ENCODE peak calls at places on chromosomes 7 and 10, in seven cellular contexts. H is uterus, G is trophoblast cell, B is fibroblast of lung, W is WERI-Rb-1, Y is heart left ventricle, K is AG04450. Z is an unnamed sample. For H3K9me3 and H3K27me3, the result is how much of the 10 kb centered on the place peaks cover.

GRCh38 chr10:11358923-11359560 is 252.4 kb downstream of the USP6NL start:
- DNase-seq in H (no peak), G (no peak), B (no peak), W (no peak), Y (no peak), K (no peak), Z (no peak)

GRCh38 chr10:86744067-86744725 is 12.2 kb upstream of the BMPR1A start:
- DNase-seq in H (no peak), G (no peak), B (peak), W (no peak), Y (no peak), K (no peak), Z (no peak)

GRCh38 chr7:89623018-89623672 is 531.1 kb upstream of the STEAP1 start:
- DNase-seq in H (no peak), G (peak), B (peak), W (peak), Y (no peak), K (no peak), Z (no peak)

GRCh38 chr10:89207801-89208551 is 859 bp upstream of the CH25H start:
- DNase-seq in H (peak), G (no peak), B (no peak), W (peak), Y (peak), K (no peak), Z (peak)

GRCh38 chr10:51156913-51157312 is 82.6 kb downstream of the PRKG1 start:
- DNase-seq in H (no peak), G (no peak), B (peak), W (no peak), Y (no peak), K (no peak), Z (peak)

GRCh38 chr10:84348431-84348830 is 20.0 kb downstream of the CCSER2 start:
- DNase-seq in H (no peak), G (no peak), B (no peak), W (no peak), Y (no peak), K (no peak), Z (peak)

GRCh38 chr10:85402541-85402940 is 964.1 kb downstream of the GRID1 start:
- DNase-seq in H (no peak), G (no peak), B (no peak), W (no peak), Y (no peak), K (no peak), Z (no peak)

GRCh38 chr7:75807452-75807851 is 6.2 kb downstream of the CCL24 start:
- DNase-seq in H (no peak), G (no peak), B (no peak), W (no peak), Y (no peak), K (no peak), Z (no peak)

GRCh38 chr7:107789647-107790046 is 13.4 kb downstream of the SLC26A3 start:
- DNase-seq in H (no peak), G (no peak), B (no peak), W (no peak), Y (no peak), K (no peak), Z (no peak)

GRCh38 chr7:90999989-91000979 is 263.9 kb upstream of the FZD1 start:
- DNase-seq in H (no peak), G (no peak), B (peak), W (no peak), Y (no peak), K (peak), Z (no peak)

GRCh38 chr7:90569368-90569767 is 26.8 kb upstream of the CDK14 start:
- DNase-seq in H (no peak), G (no peak), B (no peak), W (no peak), Y (no peak), K (no peak), Z (no peak)

GRCh38 chr10:17562572-17562971 is 54.6 kb downstream of the HACD1 start:
- DNase-seq in H (no peak), G (no peak), B (peak), W (no peak), Y (no peak), K (peak), Z (peak)

GRCh38 chr7:125823538-125823937 is 893.9 kb upstream of the POT1 start:
- DNase-seq in H (no peak), G (no peak), B (no peak), W (no peak), Y (no peak), K (no peak), Z (no peak)

GRCh38 chr10:71213127-71213616 is 802 bp downstream of the UNC5B start:
- DNase-seq in H (peak), G (peak), B (peak), W (peak), Y (peak), K (no peak), Z (peak)

GRCh38 chr7:139889186-139889871 is 60.3 kb downstream of the TBXAS1 start:
- DNase-seq in H (no peak), G (no peak), B (no peak), W (peak), Y (no peak), K (no peak), Z (no peak)

GRCh38 chr10:10788761-10789160 is 228.9 kb upstream of the CELF2 start:
- DNase-seq in H (no peak), G (no peak), B (no peak), W (no peak), Y (no peak), K (no peak), Z (peak)

GRCh38 chr7:4841007-4841784 is 20.6 kb downstream of the PAPOLB start:
- DNase-seq in H (no peak), G (no peak), B (no peak), W (no peak), Y (no peak), K (no peak), Z (no peak)

GRCh38 chr10:112336556-112337201 is 37.2 kb upstream of the ACSL5 start:
- DNase-seq in H (no peak), G (no peak), B (no peak), W (no peak), Y (no peak), K (no peak), Z (no peak)

GRCh38 chr10:70885485-70885884 is 2.9 kb downstream of the PCBD1 start:
- DNase-seq in H (no peak), G (no peak), B (no peak), W (no peak), Y (no peak), K (no peak), Z (no peak)

GRCh38 chr10:102850025-102850518 is 4.0 kb upstream of the BORCS7 start:
- DNase-seq in H (no peak), G (peak), B (no peak), W (no peak), Y (no peak), K (no peak), Z (no peak)

GRCh38 chr7:103573479-103574058 is 127.6 kb upstream of the SLC26A5 start:
- DNase-seq in H (no peak), G (no peak), B (peak), W (no peak), Y (no peak), K (no peak), Z (no peak)

GRCh38 chr10:13684813-13685511 is 98.2 kb downstream of the PRPF18 start:
- DNase-seq in H (no peak), G (no peak), B (peak), W (no peak), Y (no peak), K (no peak), Z (no peak)

GRCh38 chr10:12181065-12181775 is 14.5 kb downstream of the NUDT5 start:
- DNase-seq in H (no peak), G (no peak), B (no peak), W (no peak), Y (no peak), K (no peak), Z (no peak)

GRCh38 chr7:1397491-1398327 is 61.6 kb downstream of the MICALL2 start:
- DNase-seq in H (no peak), G (peak), B (peak), W (no peak), Y (no peak), K (no peak), Z (peak)

GRCh38 chr10:71687077-71687476 is 32.5 kb downstream of the C10orf105 start:
- DNase-seq in H (no peak), G (no peak), B (no peak), W (no peak), Y (no peak), K (no peak), Z (peak)

GRCh38 chr10:18710201-18710653 is 51.0 kb downstream of the ARL5B start:
- DNase-seq in H (no peak), G (no peak), B (no peak), W (no peak), Y (no peak), K (no peak), Z (no peak)

GRCh38 chr7:73801577-73801976 is 29.2 kb upstream of the CLDN4 start:
- DNase-seq in H (no peak), G (no peak), B (no peak), W (no peak), Y (no peak), K (no peak), Z (no peak)

GRCh38 chr10:110059965-110060364 is 52.2 kb downstream of the ADD3 start:
- DNase-seq in H (no peak), G (no peak), B (peak), W (no peak), Y (no peak), K (no peak), Z (no peak)

GRCh38 chr7:140160308-140160707 is 16.5 kb downstream of the KDM7A start:
- DNase-seq in H (no peak), G (no peak), B (no peak), W (no peak), Y (no peak), K (no peak), Z (no peak)

GRCh38 chr10:76946268-76946667 is 691.3 kb downstream of the KCNMA1 start:
- DNase-seq in H (no peak), G (no peak), B (peak), W (no peak), Y (no peak), K (no peak), Z (peak)

GRCh38 chr7:15989194-15989593 is 302.7 kb upstream of the MEOX2 start:
- DNase-seq in H (no peak), G (no peak), B (no peak), W (no peak), Y (no peak), K (no peak), Z (no peak)

GRCh38 chr10:35650894-35651293 is 8.8 kb upstream of the FZD8 start:
- DNase-seq in H (no peak), G (no peak), B (no peak), W (no peak), Y (no peak), K (no peak), Z (no peak)

GRCh38 chr10:103598654-103599115 is 105.2 kb downstream of the NEURL1 start:
- DNase-seq in H (peak), G (peak), B (peak), W (peak), Y (no peak), K (peak), Z (peak)

GRCh38 chr10:73577788-73578187 is 13.4 kb downstream of the USP54 start:
- DNase-seq in H (peak), G (peak), B (peak), W (no peak), Y (peak), K (no peak), Z (peak)
- H3K4me3 ChIP-seq in H (no peak), G (no peak), B (no peak), W (no peak), Y (no peak), K (no peak), Z (no peak)

GRCh38 chr7:156818133-156818532 is 74.8 kb downstream of the LMBR1 start:
- DNase-seq in H (no peak), G (no peak), B (no peak), W (no peak), Y (no peak), K (no peak), Z (no peak)

GRCh38 chr7:156819733-156820295 is 73.2 kb downstream of the LMBR1 start:
- DNase-seq in H (no peak), G (no peak), B (no peak), W (no peak), Y (no peak), K (no peak), Z (no peak)

GRCh38 chr7:156820445-156821063 is 72.4 kb downstream of the LMBR1 start:
- DNase-seq in H (no peak), G (no peak), B (no peak), W (no peak), Y (no peak), K (no peak), Z (no peak)

GRCh38 chr7:156811706-156812105 is 81.3 kb downstream of the LMBR1 start:
- DNase-seq in H (no peak), G (peak), B (no peak), W (no peak), Y (no peak), K (no peak), Z (no peak)

DNA sequence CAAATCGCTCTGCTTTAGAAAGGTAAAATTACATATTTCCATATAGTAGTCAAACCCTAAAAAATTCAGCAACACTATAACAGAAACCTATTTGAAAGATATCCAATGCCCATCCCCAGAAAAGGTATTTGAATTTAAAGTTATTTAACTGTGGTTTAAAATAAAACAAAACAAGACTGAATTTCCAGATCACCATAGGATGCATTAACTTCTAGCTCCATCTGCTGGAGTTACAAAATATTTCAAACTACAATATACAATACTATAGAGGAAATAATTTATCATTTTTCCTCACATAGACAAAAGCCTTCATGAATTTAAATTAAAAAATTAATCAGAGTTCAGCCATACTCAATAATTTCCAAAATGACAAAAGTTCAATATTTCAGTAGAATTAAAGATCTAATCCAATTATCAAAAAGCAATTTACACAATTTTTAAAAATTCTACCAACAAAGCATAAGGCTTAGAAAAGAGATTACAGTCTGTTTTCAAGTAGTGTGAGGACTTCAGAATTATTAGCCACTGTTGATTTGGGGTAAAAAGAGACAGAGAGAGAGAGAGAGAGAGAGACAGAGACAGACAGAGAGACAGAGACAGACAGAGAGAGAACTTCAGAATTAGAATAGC is 75.9 kb downstream of the LMBR1 start:
- DNase-seq in H (no peak), G (no peak), B (peak), W (no peak), Y (no peak), K (peak), Z (no peak)
- H3K9me3 ChIP-seq in H (under half), G (under half), B (under half), W (under half), Y (under half), K (under half), Z (under half)

GRCh38 chr7:99768471-99768870 is 15.5 kb downstream of the CYP3A4 start:
- DNase-seq in H (no peak), G (no peak), B (no peak), W (no peak), Y (no peak), K (no peak), Z (no peak)
- H3K27me3 ChIP-seq in H (under half), G (under half), B (under half), W (under half), Y (under half), K (under half), Z (under half)

GRCh38 chr7:28977881-28978280 is 19.8 kb upstream of the TRIL start:
- DNase-seq in H (no peak), G (no peak), B (no peak), W (no peak), Y (no peak), K (no peak), Z (no peak)

GRCh38 chr7:28975987-28976386 is 17.9 kb upstream of the TRIL start:
- DNase-seq in H (no peak), G (no peak), B (no peak), W (no peak), Y (no peak), K (no peak), Z (no peak)

GRCh38 chr7:28973591-28973990 is 15.5 kb upstream of the TRIL start:
- DNase-seq in H (no peak), G (no peak), B (no peak), W (no peak), Y (no peak), K (no peak), Z (no peak)
- H3K4me3 ChIP-seq in H (no peak), G (no peak), B (no peak), W (no peak), Y (no peak), K (no peak), Z (no peak)

DNA sequence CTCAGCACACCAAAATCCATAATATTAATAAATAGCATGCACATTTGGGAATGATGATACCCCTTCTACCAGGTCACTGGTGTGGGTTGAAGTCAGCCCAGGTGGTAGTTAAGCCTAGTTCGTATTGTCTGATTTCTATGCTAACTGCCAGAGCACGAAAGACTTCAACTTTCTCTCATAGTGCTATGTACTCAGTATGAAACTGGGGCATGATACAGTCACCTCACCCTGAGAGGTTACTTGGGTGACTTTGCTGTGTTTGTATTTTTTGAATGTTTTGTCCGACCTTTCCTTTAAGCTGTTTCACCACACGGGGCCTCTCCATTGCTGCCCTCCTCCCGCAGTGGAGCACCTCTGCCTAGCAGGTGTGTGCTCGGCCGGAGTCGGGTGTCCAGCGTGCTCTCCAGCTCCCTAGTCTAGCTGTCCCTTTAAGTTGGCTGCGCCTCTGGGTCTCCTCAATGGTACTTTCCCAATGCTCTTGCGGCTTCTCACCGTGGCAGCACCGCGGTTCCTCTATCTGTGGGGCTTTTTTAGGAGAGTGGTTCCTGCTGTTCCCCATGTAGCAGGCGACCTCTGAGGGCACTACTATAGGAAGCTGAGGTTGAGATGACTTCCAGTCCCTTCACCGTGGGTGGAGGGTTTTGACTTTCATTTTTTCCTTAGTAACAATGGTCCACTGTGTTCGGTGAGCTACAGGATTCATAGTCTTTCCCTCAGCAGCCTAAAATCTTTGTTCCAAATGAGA is 524.0 kb upstream of the PFKP start:
- DNase-seq in H (no peak), G (no peak), B (no peak), W (no peak), Y (no peak), K (no peak), Z (no peak)
- H3K9me3 ChIP-seq in H (under half), G (under half), B (under half), W (under half), Y (under half), K (under half), Z (under half)

DNA sequence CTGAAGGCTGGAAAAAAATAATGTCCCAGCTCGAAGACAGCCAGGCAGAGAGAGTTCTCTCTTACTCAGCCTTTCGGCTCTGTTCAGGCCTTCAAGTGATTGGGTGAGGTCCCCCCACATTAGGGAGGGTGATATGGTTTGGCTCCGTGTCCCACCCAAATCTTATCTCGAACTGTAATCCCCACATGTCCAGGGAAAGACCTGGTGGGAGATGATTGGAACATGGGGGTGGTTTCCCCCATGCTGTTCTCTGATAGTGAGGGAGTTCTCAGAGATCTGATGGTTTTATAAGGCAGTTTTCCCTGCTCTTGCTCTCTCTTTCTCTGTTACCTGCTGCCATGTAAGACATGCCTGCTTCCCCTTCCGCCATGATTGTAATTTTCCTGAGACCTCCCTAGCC is 36.6 kb upstream of the LEP start:
- DNase-seq in H (no peak), G (no peak), B (no peak), W (no peak), Y (no peak), K (no peak), Z (no peak)
- H3K27me3 ChIP-seq in H (under half), G (under half), B (half or more), W (under half), Y (under half), K (half or more), Z (under half)

GRCh38 chr7:101542527-101543241 is 86.4 kb downstream of the MYL10 start:
- DNase-seq in H (peak), G (peak), B (peak), W (peak), Y (peak), K (no peak), Z (peak)
- H3K4me3 ChIP-seq in H (no peak), G (no peak), B (no peak), W (no peak), Y (no peak), K (no peak), Z (no peak)

GRCh38 chr7:343227-343822 is 53.4 kb downstream of the FOXL3 start:
- DNase-seq in H (no peak), G (no peak), B (no peak), W (no peak), Y (no peak), K (no peak), Z (no peak)

GRCh38 chr7:346116-346898 is 56.3 kb downstream of the FOXL3 start:
- DNase-seq in H (no peak), G (no peak), B (no peak), W (no peak), Y (no peak), K (no peak), Z (no peak)

GRCh38 chr7:343864-344607 is 54.1 kb downstream of the FOXL3 start:
- DNase-seq in H (no peak), G (no peak), B (no peak), W (no peak), Y (no peak), K (no peak), Z (no peak)

GRCh38 chr7:342681-343216 is 52.8 kb downstream of the FOXL3 start:
- DNase-seq in H (no peak), G (no peak), B (no peak), W (no peak), Y (no peak), K (no peak), Z (no peak)

GRCh38 chr7:344608-344994 is 54.6 kb downstream of the FOXL3 start:
- DNase-seq in H (no peak), G (no peak), B (no peak), W (no peak), Y (no peak), K (no peak), Z (no peak)
- H3K9me3 ChIP-seq in H (under half), G (under half), B (under half), W (under half), Y (under half), K (half or more), Z (under half)

GRCh38 chr10:8049874-8050560 is 4.5 kb upstream of the GATA3 start:
- DNase-seq in H (no peak), G (no peak), B (no peak), W (no peak), Y (no peak), K (no peak), Z (no peak)

GRCh38 chr10:8050561-8051108 is 3.9 kb upstream of the GATA3 start:
- DNase-seq in H (no peak), G (peak), B (peak), W (no peak), Y (no peak), K (no peak), Z (peak)

GRCh38 chr10:8047452-8048280 is 6.8 kb upstream of the GATA3 start:
- DNase-seq in H (no peak), G (no peak), B (no peak), W (no peak), Y (no peak), K (no peak), Z (no peak)

GRCh38 chr10:8049151-8049873 is 5.2 kb upstream of the GATA3 start:
- DNase-seq in H (no peak), G (peak), B (no peak), W (no peak), Y (no peak), K (no peak), Z (no peak)

GRCh38 chr10:8048281-8049008 is 6.0 kb upstream of the GATA3 start:
- DNase-seq in H (no peak), G (no peak), B (no peak), W (no peak), Y (no peak), K (no peak), Z (no peak)
- H3K27me3 ChIP-seq in H (half or more), G (under half), B (half or more), W (half or more), Y (half or more), K (half or more), Z (under half)

GRCh38 chr10:61943699-61944444 is 42.4 kb downstream of the ARID5B start:
- DNase-seq in H (no peak), G (peak), B (peak), W (no peak), Y (no peak), K (no peak), Z (peak)
- H3K4me3 ChIP-seq in H (no peak), G (no peak), B (no peak), W (no peak), Y (no peak), K (no peak), Z (no peak)

Z was measured in MG63.